ENCODE peak calls at places on chromosomes 6 and 20, in five cellular contexts. One of them, this sample, is unnamed.

GRCh38 chr6:90739802-90740201 is 152.9 kb upstream of the MAP3K7 start:
- DNase-seq in cardiac fibroblast: no peak
- DNase-seq in GM12878: no peak
- DNase-seq in gastrocnemius medialis: no peak
- DNase-seq in astrocyte of the spinal cord: no peak
- DNase-seq in this sample: no peak

GRCh38 chr6:37638414-37639079 is 59.1 kb downstream of the MDGA1 start:
- DNase-seq in cardiac fibroblast: peak; percentile 48
- DNase-seq in GM12878: no peak
- DNase-seq in gastrocnemius medialis: no peak
- DNase-seq in astrocyte of the spinal cord: no peak
- DNase-seq in this sample: no peak

GRCh38 chr6:37221585-37222124 is 35.9 kb upstream of the TBC1D22B start:
- DNase-seq in cardiac fibroblast: no peak
- DNase-seq in GM12878: no peak
- DNase-seq in gastrocnemius medialis: no peak
- DNase-seq in astrocyte of the spinal cord: no peak
- DNase-seq in this sample: no peak

GRCh38 chr6:125277838-125278237 is 23.9 kb downstream of the HDDC2 start:
- DNase-seq in cardiac fibroblast: no peak
- DNase-seq in GM12878: no peak
- DNase-seq in gastrocnemius medialis: no peak
- DNase-seq in astrocyte of the spinal cord: no peak
- DNase-seq in this sample: no peak

GRCh38 chr6:10146723-10147451 is 268.0 kb downstream of the TFAP2A start:
- DNase-seq in cardiac fibroblast: peak; percentile 31
- DNase-seq in GM12878: peak; percentile 8
- DNase-seq in gastrocnemius medialis: no peak
- DNase-seq in astrocyte of the spinal cord: peak; percentile 9
- DNase-seq in this sample: peak; percentile 76

GRCh38 chr6:142728367-142728766 is 216.6 kb downstream of the HIVEP2 start:
- DNase-seq in cardiac fibroblast: no peak
- DNase-seq in GM12878: no peak
- DNase-seq in gastrocnemius medialis: no peak
- DNase-seq in astrocyte of the spinal cord: no peak
- DNase-seq in this sample: no peak

GRCh38 chr20:47389867-47390347 is 33.4 kb upstream of the ZMYND8 start:
- DNase-seq in cardiac fibroblast: peak; percentile 50
- DNase-seq in GM12878: no peak
- DNase-seq in gastrocnemius medialis: no peak
- DNase-seq in astrocyte of the spinal cord: peak; percentile 39
- DNase-seq in this sample: peak; percentile 86

GRCh38 chr6:2961971-2962370 is 9.4 kb downstream of the SERPINB6 start:
- DNase-seq in cardiac fibroblast: no peak
- DNase-seq in GM12878: no peak
- DNase-seq in gastrocnemius medialis: no peak
- DNase-seq in astrocyte of the spinal cord: no peak
- DNase-seq in this sample: no peak

GRCh38 chr6:44456070-44456965 is 68.8 kb downstream of the CDC5L start:
- DNase-seq in cardiac fibroblast: peak; percentile 73
- DNase-seq in GM12878: no peak
- DNase-seq in gastrocnemius medialis: peak; percentile 30
- DNase-seq in astrocyte of the spinal cord: peak; percentile 55
- DNase-seq in this sample: peak; percentile 66

GRCh38 chr20:62925420-62926228 is 681 bp downstream of the DIDO1 start:
- DNase-seq in cardiac fibroblast: peak; percentile 26
- DNase-seq in GM12878: no peak
- DNase-seq in gastrocnemius medialis: no peak
- DNase-seq in astrocyte of the spinal cord: peak; percentile 20
- DNase-seq in this sample: peak; percentile 69

GRCh38 chr20:43915209-43916072 is 789 bp downstream of the TOX2 start:
- DNase-seq in cardiac fibroblast: peak; percentile 29
- DNase-seq in GM12878: no peak
- DNase-seq in gastrocnemius medialis: no peak
- DNase-seq in astrocyte of the spinal cord: peak; percentile 18
- DNase-seq in this sample: peak; percentile 35
- H3K4me3 ChIP-seq in cardiac fibroblast: peak overlapping the region; percentile 61
- H3K4me3 ChIP-seq in GM12878: peak overlapping the region; percentile 47
- H3K4me3 ChIP-seq in gastrocnemius medialis: no peak overlapping the region
- H3K4me3 ChIP-seq in astrocyte of the spinal cord: peak overlapping the region; percentile 58
- H3K4me3 ChIP-seq in this sample: peak overlapping the region; percentile 60

DNA sequence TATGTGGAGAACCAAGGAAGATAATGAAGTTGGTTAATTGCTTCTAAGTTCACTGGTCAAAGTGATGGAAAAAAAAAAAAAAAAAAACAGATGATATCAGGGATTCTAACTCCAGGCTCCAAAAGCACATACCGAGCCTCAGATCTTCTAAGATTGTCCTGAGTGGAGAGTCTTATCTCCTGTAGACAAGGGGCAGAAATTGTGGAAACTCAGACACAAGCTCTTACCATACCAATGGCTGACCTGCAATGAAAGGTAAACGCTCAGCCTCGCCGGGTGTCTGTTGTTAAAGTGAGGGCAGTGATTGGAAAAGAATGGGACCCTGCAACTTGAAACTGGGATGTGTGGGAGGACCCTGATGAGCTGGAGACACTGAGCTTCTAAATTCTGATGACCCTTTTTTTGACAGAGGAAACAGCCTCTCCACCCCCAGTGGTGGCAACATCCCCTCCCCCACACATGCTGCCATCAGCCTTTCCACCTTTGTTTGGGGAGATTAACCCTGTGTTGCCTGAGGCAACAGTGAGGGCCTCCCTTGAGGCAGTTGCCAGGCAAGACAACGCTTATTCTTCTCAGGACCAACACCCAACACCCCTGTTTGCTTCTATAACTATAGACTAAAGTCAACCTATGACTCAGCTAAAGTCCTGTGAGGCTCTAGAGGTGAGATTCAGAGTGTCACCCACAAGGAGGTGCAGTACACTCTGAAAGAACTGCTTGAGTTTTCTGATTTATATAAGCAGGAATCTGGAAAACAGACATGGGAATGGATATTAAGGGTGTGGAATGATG is 154.0 kb downstream of the THBS2 start:
- DNase-seq in cardiac fibroblast: peak; percentile 47
- DNase-seq in GM12878: no peak
- DNase-seq in gastrocnemius medialis: no peak
- DNase-seq in astrocyte of the spinal cord: peak; percentile 47
- DNase-seq in this sample: no peak
- TF ChIP-seq CTCF in cardiac fibroblast: peak; percentile 9
- TF ChIP-seq CTCF in GM12878: no peak
- TF ChIP-seq CTCF in gastrocnemius medialis: no peak
- TF ChIP-seq CTCF in astrocyte of the spinal cord: peak; percentile 22
- TF ChIP-seq CTCF in this sample: no peak

GRCh38 chr6:31575952-31576684 is 753 bp downstream of the TNF start:
- DNase-seq in cardiac fibroblast: no peak
- DNase-seq in GM12878: no peak
- DNase-seq in gastrocnemius medialis: no peak
- DNase-seq in astrocyte of the spinal cord: no peak
- DNase-seq in this sample: no peak
- H3K4me3 ChIP-seq in cardiac fibroblast: no peak overlapping the region
- H3K4me3 ChIP-seq in GM12878: peak overlapping the region; percentile 91
- H3K4me3 ChIP-seq in gastrocnemius medialis: no peak overlapping the region
- H3K4me3 ChIP-seq in astrocyte of the spinal cord: no peak overlapping the region
- H3K4me3 ChIP-seq in this sample: peak overlapping the region; percentile 73

GRCh38 chr6:127547215-127547614 is 28.1 kb upstream of the MTCL3 start:
- DNase-seq in cardiac fibroblast: peak; percentile 12
- DNase-seq in GM12878: no peak
- DNase-seq in gastrocnemius medialis: no peak
- DNase-seq in astrocyte of the spinal cord: no peak
- DNase-seq in this sample: peak; percentile 14
- TF ChIP-seq CTCF in cardiac fibroblast: peak; percentile 55
- TF ChIP-seq CTCF in GM12878: peak; percentile 25
- TF ChIP-seq CTCF in gastrocnemius medialis: no peak
- TF ChIP-seq CTCF in astrocyte of the spinal cord: peak; percentile 38
- TF ChIP-seq CTCF in this sample: peak; percentile 26

GRCh38 chr20:60008130-60008808 is 50.0 kb downstream of the CDH26 start:
- DNase-seq in cardiac fibroblast: no peak
- DNase-seq in GM12878: no peak
- DNase-seq in gastrocnemius medialis: no peak
- DNase-seq in astrocyte of the spinal cord: no peak
- DNase-seq in this sample: no peak

GRCh38 chr20:60009318-60009717 is 51.1 kb downstream of the CDH26 start:
- DNase-seq in cardiac fibroblast: no peak
- DNase-seq in GM12878: no peak
- DNase-seq in gastrocnemius medialis: no peak
- DNase-seq in astrocyte of the spinal cord: no peak
- DNase-seq in this sample: no peak

GRCh38 chr20:60009826-60010616 is 51.8 kb downstream of the CDH26 start:
- DNase-seq in cardiac fibroblast: no peak
- DNase-seq in GM12878: no peak
- DNase-seq in gastrocnemius medialis: no peak
- DNase-seq in astrocyte of the spinal cord: no peak
- DNase-seq in this sample: no peak

GRCh38 chr20:60006261-60006660 is 48.0 kb downstream of the CDH26 start:
- DNase-seq in cardiac fibroblast: no peak
- DNase-seq in GM12878: no peak
- DNase-seq in gastrocnemius medialis: no peak
- DNase-seq in astrocyte of the spinal cord: no peak
- DNase-seq in this sample: no peak

GRCh38 chr20:60007452-60007851 is 49.2 kb downstream of the CDH26 start:
- DNase-seq in cardiac fibroblast: no peak
- DNase-seq in GM12878: no peak
- DNase-seq in gastrocnemius medialis: no peak
- DNase-seq in astrocyte of the spinal cord: no peak
- DNase-seq in this sample: no peak
- H3K4me3 ChIP-seq in cardiac fibroblast: no peak overlapping the region
- H3K4me3 ChIP-seq in GM12878: no peak overlapping the region
- H3K4me3 ChIP-seq in gastrocnemius medialis: no peak overlapping the region
- H3K4me3 ChIP-seq in astrocyte of the spinal cord: no peak overlapping the region
- H3K4me3 ChIP-seq in this sample: no peak overlapping the region

DNA sequence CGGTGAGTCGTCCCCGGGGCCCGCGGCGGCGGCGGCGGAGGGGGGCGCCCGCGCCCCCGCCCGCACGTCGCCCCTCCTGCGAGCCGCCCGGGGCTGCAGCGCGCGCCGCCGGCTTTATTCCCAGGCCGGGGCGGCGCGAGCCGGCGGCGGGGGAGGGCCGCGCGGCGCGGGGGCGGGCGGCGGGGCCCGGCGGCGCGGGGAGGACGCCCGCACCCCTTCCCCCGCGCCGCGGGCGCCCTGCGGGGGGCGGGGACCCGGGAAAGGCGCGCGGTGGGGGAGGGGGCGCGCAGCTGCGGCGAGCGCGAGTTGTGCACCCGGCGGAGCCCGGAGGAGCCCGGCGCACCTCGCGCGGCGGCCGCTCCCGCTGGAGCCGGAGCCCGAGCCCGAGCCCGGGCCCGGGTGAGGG is 646 bp downstream of the HMGA1 start:
- DNase-seq in cardiac fibroblast: no peak
- DNase-seq in GM12878: no peak
- DNase-seq in gastrocnemius medialis: no peak
- DNase-seq in astrocyte of the spinal cord: no peak
- DNase-seq in this sample: no peak
- TF ChIP-seq CTCF in cardiac fibroblast: no peak
- TF ChIP-seq CTCF in GM12878: no peak
- TF ChIP-seq CTCF in gastrocnemius medialis: no peak
- TF ChIP-seq CTCF in astrocyte of the spinal cord: no peak
- TF ChIP-seq CTCF in this sample: no peak